ENCODE peak calls at places on chromosomes 16 and 17, in four cellular contexts. K is fibroblast of the aortic adventitia, A is dorsolateral prefrontal cortex, W is heart left ventricle. N is an unnamed sample.

GRCh38 chr16:83923581-83924365 is 24.9 kb downstream of the MLYCD start:
- DNase-seq in W (no peak), K (no peak), A (no peak), N (no peak)

GRCh38 chr17:63834431-63835166 is 7.1 kb upstream of the FTSJ3 start:
- DNase-seq in A (peak), K (peak), W (peak), N (peak)

GRCh38 chr17:50051082-50051576 is 4.8 kb upstream of the ITGA3 start:
- DNase-seq in A (no peak), W (no peak), K (no peak), N (no peak)

GRCh38 chr17:4947411-4948165 is 742 bp downstream of the PFN1 start:
- DNase-seq in A (peak), W (peak), K (peak), N (no peak)

GRCh38 chr17:69704935-69705334 is 290.4 kb downstream of the MAP2K6 start:
- DNase-seq in A (no peak), K (no peak), W (no peak), N (no peak)

GRCh38 chr16:17106243-17106791 is 364.4 kb downstream of the XYLT1 start:
- DNase-seq in K (no peak), W (no peak), A (no peak), N (no peak)

GRCh38 chr16:50603206-50604064 is 55.2 kb downstream of the NKD1 start:
- DNase-seq in W (no peak), K (peak), A (no peak), N (peak)

GRCh38 chr16:62692685-62693084 is 656.4 kb upstream of the CDH8 start:
- DNase-seq in K (no peak), A (no peak), W (no peak), N (no peak)

GRCh38 chr16:86429663-86430062 is 80.7 kb upstream of the FOXF1 start:
- DNase-seq in K (no peak), A (no peak), W (no peak), N (no peak)

GRCh38 chr17:13597723-13598347 is 3.9 kb downstream of the HS3ST3A1 start:
- DNase-seq in W (peak), K (peak), A (no peak), N (no peak)

GRCh38 chr16:56191807-56192643 is 736 bp downstream of the GNAO1 start:
- DNase-seq in A (peak), W (no peak), K (no peak), N (no peak)

GRCh38 chr16:72517154-72517553 is 345.2 kb upstream of the PMFBP1 start:
- DNase-seq in K (no peak), W (no peak), A (no peak), N (no peak)

GRCh38 chr17:30275911-30276310 is 15.8 kb downstream of the BLMH start:
- DNase-seq in W (no peak), A (no peak), K (no peak), N (no peak)

GRCh38 chr16:82138478-82139285 is 31.3 kb downstream of the MPHOSPH6 start:
- DNase-seq in K (no peak), A (no peak), W (no peak), N (no peak)

GRCh38 chr16:53022374-53022773 is 30.3 kb downstream of the CHD9NB start:
- DNase-seq in K (peak), A (peak), W (peak), N (no peak)

GRCh38 chr16:14608111-14608566 is 21.9 kb downstream of the PARN start:
- DNase-seq in A (no peak), K (no peak), W (no peak), N (no peak)

GRCh38 chr16:75254359-75254837 is 3.0 kb upstream of the BCAR1 start:
- DNase-seq in K (peak), A (no peak), W (no peak), N (peak)

GRCh38 chr17:27498615-27499316 is 42.5 kb downstream of the KSR1 start:
- DNase-seq in W (no peak), K (no peak), A (no peak), N (no peak)

GRCh38 chr17:75639771-75640555 is 6.7 kb downstream of the SMIM5 start:
- DNase-seq in K (no peak), W (no peak), A (no peak), N (no peak)

GRCh38 chr17:14359251-14359939 is 58.5 kb downstream of the HS3ST3B1 start:
- DNase-seq in K (no peak), A (no peak), W (no peak), N (no peak)

GRCh38 chr17:71759422-71760060 is 361.3 kb upstream of the SOX9 start:
- DNase-seq in W (no peak), K (no peak), A (no peak), N (no peak)

GRCh38 chr16:78230832-78231231 is 131.4 kb downstream of the WWOX start:
- DNase-seq in W (no peak), A (no peak), K (peak), N (no peak)

GRCh38 chr16:71738820-71739219 is 14.3 kb upstream of the PHLPP2 start:
- DNase-seq in K (no peak), A (no peak), W (no peak), N (no peak)

GRCh38 chr17:27657620-27658019 is 26.6 kb downstream of the LGALS9 start:
- DNase-seq in W (no peak), K (peak), A (no peak), N (no peak)

GRCh38 chr16:89023621-89024511 is 46.9 kb upstream of the CBFA2T3 start:
- DNase-seq in A (no peak), W (no peak), K (no peak), N (no peak)

GRCh38 chr17:77793146-77793887 is 165.2 kb upstream of the TNRC6C start:
- DNase-seq in A (no peak), K (no peak), W (no peak), N (no peak)

GRCh38 chr17:17568772-17569195 is 22.7 kb downstream of the PEMT start:
- DNase-seq in W (peak), K (peak), A (peak), N (no peak)

GRCh38 chr16:22370038-22370541 is 4.3 kb downstream of the CDR2 start:
- DNase-seq in A (no peak), W (no peak), K (peak), N (no peak)

DNA sequence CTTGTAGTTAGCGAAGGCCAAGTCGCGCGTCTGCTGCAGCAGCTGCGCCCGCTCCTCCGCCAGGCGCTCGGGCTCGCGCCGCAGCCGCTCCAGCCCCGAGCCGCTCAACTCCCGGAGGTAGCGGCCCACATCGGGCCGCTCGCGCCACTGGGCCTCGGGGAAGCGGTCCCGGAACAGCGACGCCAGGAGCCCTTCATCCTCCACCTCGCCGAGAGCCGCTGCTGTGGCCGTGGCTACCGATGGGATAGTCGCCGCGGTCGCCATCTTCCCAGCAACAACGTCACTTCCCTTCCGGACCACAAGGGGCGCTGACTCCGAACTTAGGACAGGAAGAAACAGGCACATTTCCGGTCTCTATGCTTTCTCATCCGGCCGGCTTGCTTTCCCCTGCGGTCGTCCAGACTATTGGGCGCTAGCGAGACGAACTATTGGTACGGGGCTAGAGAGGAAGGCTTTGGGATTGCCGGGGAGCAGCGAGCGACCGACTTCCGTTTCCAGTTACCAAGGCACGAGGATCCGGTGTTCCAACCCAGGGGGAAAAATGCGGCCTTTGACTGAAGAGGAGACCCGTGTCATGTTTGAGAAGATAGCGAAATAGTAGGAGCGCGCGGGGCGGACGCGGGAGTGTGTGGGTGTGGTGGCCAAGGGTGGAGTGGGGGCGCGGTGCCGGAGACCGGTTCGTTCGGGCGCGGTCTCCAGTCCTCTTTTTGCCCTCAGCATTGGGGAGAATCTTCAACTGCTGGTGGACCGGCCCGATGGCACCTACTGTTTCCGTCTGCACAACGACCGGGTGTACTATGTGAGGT is at the start of the genes COG8 and NIP7:
- DNase-seq in W (peak), K (peak), A (peak), N (peak)
- H3K4me3 ChIP-seq in W (peak), K (peak), A (peak), N (peak)

DNA sequence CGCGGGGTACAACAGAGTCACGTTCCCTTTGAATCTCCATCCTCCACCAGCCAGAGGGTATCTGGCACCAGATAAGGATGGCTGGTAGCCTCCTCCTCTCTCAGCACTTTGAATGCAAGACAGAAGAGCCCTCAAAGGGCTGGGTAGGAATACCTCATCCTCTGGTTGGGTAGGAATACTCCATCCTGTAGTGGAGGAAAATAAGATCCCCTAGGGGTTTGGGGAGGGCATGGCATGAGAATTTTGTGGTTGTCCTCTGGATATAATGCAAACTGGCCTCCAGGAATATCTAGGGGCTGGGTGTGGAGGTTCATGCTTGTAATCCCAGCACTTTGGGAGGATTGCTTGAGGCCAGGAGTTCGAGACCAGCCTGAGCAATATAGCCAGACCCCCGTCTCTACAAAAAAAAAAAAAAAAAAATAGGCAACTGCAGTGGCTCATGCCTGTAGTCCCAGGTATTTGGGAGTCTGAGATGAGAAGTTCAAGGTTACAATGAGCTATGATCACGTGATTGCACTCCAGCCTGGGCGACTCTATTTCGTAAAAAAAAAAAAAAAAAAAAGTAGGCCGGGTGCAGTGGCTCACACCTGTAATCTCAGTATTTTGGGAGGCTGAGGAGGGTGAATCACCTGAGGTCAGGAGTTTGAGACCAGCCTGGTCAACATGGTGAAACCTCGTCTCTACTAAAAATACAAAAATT is 2.7 kb downstream of the IGFBP4 start:
- DNase-seq in K (peak), A (no peak), W (no peak), N (no peak)
- H3K4me3 ChIP-seq in K (peak), A (peak), W (peak), N (peak)

GRCh38 chr17:15966879-15967248 is 21.9 kb downstream of the ADORA2B start:
- DNase-seq in K (no peak), A (no peak), W (no peak), N (no peak)
- H3K4me3 ChIP-seq in K (no peak), A (no peak), W (no peak), N (no peak)

GRCh38 chr17:73291260-73291801 is 20.5 kb downstream of the CDC42EP4 start:
- DNase-seq in A (no peak), K (peak), W (peak), N (peak)

GRCh38 chr17:73293031-73293430 is 18.8 kb downstream of the CDC42EP4 start:
- DNase-seq in A (no peak), W (no peak), K (no peak), N (no peak)

GRCh38 chr17:73292031-73292531 is 19.7 kb downstream of the CDC42EP4 start:
- DNase-seq in A (no peak), W (peak), K (peak), N (no peak)

GRCh38 chr17:73290399-73291259 is 21.2 kb downstream of the CDC42EP4 start:
- DNase-seq in W (no peak), K (no peak), A (no peak), N (no peak)

DNA sequence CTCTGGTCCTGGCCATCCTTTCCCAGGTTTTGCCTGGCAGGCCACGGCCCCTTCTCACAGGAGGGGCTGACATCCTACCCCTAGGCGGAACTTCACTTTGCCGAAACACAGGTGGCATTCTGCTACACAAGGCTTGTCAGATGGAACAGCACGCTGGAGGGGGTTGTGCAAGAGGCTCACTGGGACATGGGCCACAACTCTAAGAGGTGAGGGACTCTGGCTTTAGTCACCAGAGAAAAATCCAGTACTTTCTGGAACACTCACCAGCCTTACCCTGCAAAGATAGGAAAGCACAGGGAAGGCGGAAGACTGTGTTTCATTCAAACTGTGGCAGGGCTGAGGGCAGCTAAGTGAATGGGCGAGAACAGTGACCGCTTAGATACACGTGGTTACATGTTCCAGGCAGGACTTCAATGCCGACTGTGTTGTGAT is 18.3 kb downstream of the CDC42EP4 start:
- DNase-seq in K (peak), W (peak), A (no peak), N (no peak)
- H3K4me3 ChIP-seq in K (no peak), W (no peak), A (no peak), N (no peak)

GRCh38 chr16:68281368-68282063 is 17.2 kb downstream of the SLC7A6 start:
- DNase-seq in K (no peak), W (no peak), A (no peak), N (no peak)
- H3K4me3 ChIP-seq in K (no peak), W (no peak), A (no peak), N (no peak)

DNA sequence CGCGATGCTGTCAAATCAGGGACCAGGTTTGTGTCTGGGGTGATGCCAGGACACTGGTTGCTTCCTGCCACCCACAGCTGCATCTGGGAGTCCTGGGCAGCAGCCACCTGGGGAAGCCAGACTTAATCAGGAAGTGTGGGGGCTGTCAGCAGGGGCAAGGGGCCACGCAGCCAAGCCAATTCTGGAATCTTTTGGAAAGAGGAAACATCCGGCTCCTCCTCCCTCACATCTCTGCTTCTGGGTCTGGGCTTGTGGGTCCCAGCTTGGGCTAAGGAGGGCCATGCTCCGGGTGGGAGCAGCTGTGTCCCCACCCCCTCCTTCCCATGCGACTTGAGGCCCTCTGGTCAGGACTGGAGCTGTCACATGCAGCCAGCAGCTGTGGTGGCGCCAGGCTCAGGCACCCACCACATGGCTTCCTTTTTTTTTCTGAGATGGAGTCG is 37.0 kb upstream of the CCDC182 start:
- DNase-seq in K (no peak), W (peak), A (no peak), N (no peak)
- H3K4me3 ChIP-seq in K (no peak), W (no peak), A (no peak), N (no peak)

DNA sequence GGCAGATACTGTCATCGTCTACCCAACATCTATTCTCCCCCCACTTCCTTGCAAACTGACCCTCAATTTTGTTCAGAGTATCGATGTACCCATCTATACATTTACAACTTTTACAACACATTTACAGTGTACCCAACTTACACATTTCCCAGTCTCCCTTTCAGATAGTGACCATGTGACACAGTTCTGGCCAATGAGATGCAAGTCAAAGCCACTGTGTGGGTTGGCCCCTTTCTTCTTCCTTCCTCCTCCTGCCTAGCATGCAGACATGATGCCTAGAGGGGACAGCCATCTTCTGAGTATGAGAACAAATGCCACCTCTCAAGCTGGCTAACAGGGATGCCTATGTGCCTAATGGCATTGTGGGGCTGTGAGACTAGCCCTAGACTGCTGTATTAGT is 11.3 kb upstream of the NFAT5 start:
- DNase-seq in W (no peak), A (no peak), K (no peak), N (no peak)
- H3K4me3 ChIP-seq in W (no peak), A (no peak), K (no peak), N (no peak)